ENCODE peak calls at places on chromosome 15, in six cellular contexts. One of them, this sample, is unnamed.
A peak's percentile ranks its signal among the peaks of the same experiment; 100 is the strongest.

GRCh38 chr15:67823371-67824156 is 1.7 kb upstream of the SKOR1 start:
- DNase-seq in endothelial cell of umbilical vein: no peak
- DNase-seq in foreskin fibroblast: no peak
- DNase-seq in H9: no peak
- DNase-seq in mammary epithelial cell: no peak
- DNase-seq in AG09309: no peak
- DNase-seq in this sample: peak; percentile 54

GRCh38 chr15:56586206-56586605 is 121.3 kb upstream of the MNS1 start:
- DNase-seq in H9: no peak
- DNase-seq in endothelial cell of umbilical vein: no peak
- DNase-seq in mammary epithelial cell: no peak
- DNase-seq in AG09309: no peak
- DNase-seq in foreskin fibroblast: no peak
- DNase-seq in this sample: no peak

GRCh38 chr15:70566047-70566835 is 197.1 kb downstream of the UACA start:
- DNase-seq in H9: peak; percentile 54
- DNase-seq in foreskin fibroblast: no peak
- DNase-seq in endothelial cell of umbilical vein: peak; percentile 69
- DNase-seq in mammary epithelial cell: no peak
- DNase-seq in AG09309: no peak
- DNase-seq in this sample: no peak

GRCh38 chr15:91338763-91339162 is 238.7 kb downstream of the SV2B start:
- DNase-seq in endothelial cell of umbilical vein: no peak
- DNase-seq in H9: peak; percentile 41
- DNase-seq in foreskin fibroblast: no peak
- DNase-seq in mammary epithelial cell: peak; percentile 37
- DNase-seq in AG09309: no peak
- DNase-seq in this sample: no peak

GRCh38 chr15:78308422-78309021 is 9.1 kb upstream of the SKIC8 start:
- DNase-seq in foreskin fibroblast: peak; percentile 58
- DNase-seq in AG09309: no peak
- DNase-seq in H9: peak; percentile 92
- DNase-seq in endothelial cell of umbilical vein: peak; percentile 73
- DNase-seq in mammary epithelial cell: peak; percentile 41
- DNase-seq in this sample: peak; percentile 93

GRCh38 chr15:91104111-91104510 is 4.1 kb downstream of the SV2B start:
- DNase-seq in endothelial cell of umbilical vein: no peak
- DNase-seq in mammary epithelial cell: no peak
- DNase-seq in foreskin fibroblast: no peak
- DNase-seq in AG09309: no peak
- DNase-seq in H9: no peak
- DNase-seq in this sample: no peak

GRCh38 chr15:85858586-85859375 is 64.1 kb upstream of the KLHL25 start:
- DNase-seq in foreskin fibroblast: peak; percentile 38
- DNase-seq in AG09309: no peak
- DNase-seq in mammary epithelial cell: peak; percentile 48
- DNase-seq in endothelial cell of umbilical vein: peak; percentile 45
- DNase-seq in H9: peak; percentile 84
- DNase-seq in this sample: peak; percentile 85

GRCh38 chr15:42737529-42738328 is 801 bp upstream of the CDAN1 start:
- DNase-seq in foreskin fibroblast: no peak
- DNase-seq in endothelial cell of umbilical vein: no peak
- DNase-seq in H9: no peak
- DNase-seq in AG09309: no peak
- DNase-seq in mammary epithelial cell: peak; percentile 43
- DNase-seq in this sample: no peak

GRCh38 chr15:67267440-67267839 is 12.9 kb downstream of the IQCH start:
- DNase-seq in H9: no peak
- DNase-seq in endothelial cell of umbilical vein: no peak
- DNase-seq in mammary epithelial cell: no peak
- DNase-seq in foreskin fibroblast: no peak
- DNase-seq in AG09309: no peak
- DNase-seq in this sample: no peak

GRCh38 chr15:88348579-88349255 is 92.2 kb upstream of the NTRK3 start:
- DNase-seq in AG09309: no peak
- DNase-seq in H9: no peak
- DNase-seq in foreskin fibroblast: no peak
- DNase-seq in mammary epithelial cell: no peak
- DNase-seq in endothelial cell of umbilical vein: no peak
- DNase-seq in this sample: no peak

GRCh38 chr15:29734917-29735572 is 87.2 kb downstream of the TJP1 start:
- DNase-seq in endothelial cell of umbilical vein: no peak
- DNase-seq in H9: no peak
- DNase-seq in mammary epithelial cell: no peak
- DNase-seq in AG09309: no peak
- DNase-seq in foreskin fibroblast: no peak
- DNase-seq in this sample: no peak

DNA sequence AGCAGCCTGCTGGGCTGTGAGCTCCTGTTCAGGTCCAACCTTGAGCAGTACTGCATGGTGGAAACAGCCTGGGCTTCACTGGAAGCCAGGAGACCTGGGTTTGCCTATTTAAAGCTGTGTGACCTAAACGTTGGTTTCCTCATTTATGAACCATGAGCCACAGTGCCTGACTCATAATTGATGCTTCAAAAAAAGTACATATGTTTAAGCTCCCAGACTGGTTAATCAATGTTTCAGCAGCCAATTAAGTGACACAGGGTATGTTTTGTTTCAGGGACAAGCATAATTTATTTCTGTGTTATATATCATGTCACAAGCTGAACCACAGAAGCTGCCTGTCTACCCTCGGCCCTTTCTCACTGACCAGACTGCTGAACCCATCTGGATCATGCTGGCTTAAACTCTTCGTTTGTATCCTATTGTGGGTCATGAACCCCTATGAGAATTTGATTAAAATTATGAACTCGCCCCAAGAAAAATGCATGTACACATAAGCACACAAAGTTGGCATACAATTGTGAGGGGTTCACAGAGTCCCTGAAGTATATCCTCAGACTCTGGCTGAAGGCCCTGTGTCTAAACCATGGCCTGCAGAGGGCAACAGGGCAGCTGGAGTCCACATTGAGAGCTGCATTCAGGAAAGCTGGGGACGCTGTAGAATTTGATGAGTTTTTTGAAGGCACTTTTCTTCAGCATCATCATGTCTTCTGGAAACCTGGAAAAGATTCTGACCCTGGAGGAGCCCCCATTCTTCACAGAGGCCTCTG is 23.7 kb downstream of the HDC start:
- DNase-seq in mammary epithelial cell: peak; percentile 31
- DNase-seq in endothelial cell of umbilical vein: no peak
- DNase-seq in foreskin fibroblast: peak; percentile 49
- DNase-seq in H9: no peak
- DNase-seq in AG09309: no peak
- DNase-seq in this sample: no peak
- TF ChIP-seq CTCF in mammary epithelial cell: no peak
- TF ChIP-seq CTCF in endothelial cell of umbilical vein: no peak
- TF ChIP-seq CTCF in foreskin fibroblast: no peak
- TF ChIP-seq CTCF in H9: peak; percentile 22
- TF ChIP-seq CTCF in AG09309: no peak
- TF ChIP-seq CTCF in this sample: no peak

DNA sequence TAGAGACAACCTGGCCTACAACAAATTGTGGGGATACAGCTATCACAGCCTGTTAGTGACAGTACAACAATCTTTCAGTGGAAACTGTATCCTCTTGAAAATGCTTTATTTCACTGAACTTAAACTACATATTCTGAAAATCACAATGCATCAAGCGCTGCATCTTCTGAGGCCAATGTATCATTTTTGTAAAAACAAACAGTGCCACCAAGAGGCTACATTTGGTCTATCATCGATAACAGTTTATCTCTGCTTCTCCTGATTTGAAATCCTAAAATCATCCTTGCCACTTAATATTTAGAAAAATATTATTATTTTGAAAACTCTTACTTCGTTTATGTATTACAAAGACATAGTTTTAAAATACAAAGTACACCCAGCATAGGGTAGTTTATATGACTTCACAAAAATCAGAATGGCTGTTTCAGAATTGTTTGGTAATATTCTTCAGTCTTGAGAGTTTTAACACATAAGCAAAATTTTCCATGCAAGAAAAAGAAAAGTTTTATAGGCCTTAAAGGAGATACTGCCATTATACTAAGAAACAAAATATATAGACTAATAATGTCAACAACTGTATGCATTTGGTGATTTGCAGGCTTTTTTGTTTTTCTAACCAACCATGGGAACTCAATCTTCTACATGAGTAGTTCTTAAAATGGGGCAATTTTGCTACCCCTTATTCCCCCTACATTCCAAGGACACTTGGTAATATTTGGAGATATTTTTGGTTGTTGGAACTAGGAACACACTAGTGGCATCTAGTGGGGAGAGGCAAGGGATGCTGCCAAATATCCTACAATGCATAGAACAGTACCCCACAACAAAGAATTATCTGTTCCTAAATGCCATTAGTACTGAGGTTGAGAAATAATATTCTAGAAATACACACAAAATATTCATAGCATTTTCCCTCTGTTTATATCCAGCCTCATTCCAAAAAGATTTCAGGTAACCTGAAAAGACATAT is 42.3 kb downstream of the WDR72 start:
- DNase-seq in H9: no peak
- DNase-seq in AG09309: no peak
- DNase-seq in foreskin fibroblast: no peak
- DNase-seq in mammary epithelial cell: peak; percentile 2
- DNase-seq in endothelial cell of umbilical vein: peak; percentile 21
- DNase-seq in this sample: no peak
- TF ChIP-seq CTCF in H9: peak; percentile 57
- TF ChIP-seq CTCF in AG09309: no peak
- TF ChIP-seq CTCF in foreskin fibroblast: no peak
- TF ChIP-seq CTCF in mammary epithelial cell: peak; percentile 47
- TF ChIP-seq CTCF in endothelial cell of umbilical vein: peak; percentile 8
- TF ChIP-seq CTCF in this sample: peak; percentile 44

GRCh38 chr15:40957581-40958051 is 4.3 kb downstream of the CHAC1 start:
- DNase-seq in foreskin fibroblast: no peak
- DNase-seq in endothelial cell of umbilical vein: no peak
- DNase-seq in H9: no peak
- DNase-seq in AG09309: no peak
- DNase-seq in mammary epithelial cell: no peak
- DNase-seq in this sample: no peak
- TF ChIP-seq CTCF in foreskin fibroblast: no peak
- TF ChIP-seq CTCF in endothelial cell of umbilical vein: no peak
- TF ChIP-seq CTCF in H9: no peak
- TF ChIP-seq CTCF in AG09309: no peak
- TF ChIP-seq CTCF in mammary epithelial cell: no peak
- TF ChIP-seq CTCF in this sample: no peak

GRCh38 chr15:79412010-79412409 is 20.1 kb upstream of the MINAR1 start:
- DNase-seq in endothelial cell of umbilical vein: no peak
- DNase-seq in AG09309: no peak
- DNase-seq in H9: no peak
- DNase-seq in foreskin fibroblast: no peak
- DNase-seq in mammary epithelial cell: no peak
- DNase-seq in this sample: no peak

GRCh38 chr15:79406191-79406590 is 25.9 kb upstream of the MINAR1 start:
- DNase-seq in foreskin fibroblast: no peak
- DNase-seq in AG09309: no peak
- DNase-seq in mammary epithelial cell: no peak
- DNase-seq in endothelial cell of umbilical vein: no peak
- DNase-seq in H9: no peak
- DNase-seq in this sample: no peak

GRCh38 chr15:79412429-79412828 is 19.7 kb upstream of the MINAR1 start:
- DNase-seq in mammary epithelial cell: no peak
- DNase-seq in foreskin fibroblast: no peak
- DNase-seq in H9: no peak
- DNase-seq in endothelial cell of umbilical vein: no peak
- DNase-seq in AG09309: no peak
- DNase-seq in this sample: no peak

GRCh38 chr15:79403501-79403900 is 28.6 kb upstream of the MINAR1 start:
- DNase-seq in mammary epithelial cell: no peak
- DNase-seq in foreskin fibroblast: no peak
- DNase-seq in AG09309: no peak
- DNase-seq in endothelial cell of umbilical vein: no peak
- DNase-seq in H9: no peak
- DNase-seq in this sample: no peak

GRCh38 chr15:79408041-79408440 is 24.1 kb upstream of the MINAR1 start:
- DNase-seq in endothelial cell of umbilical vein: no peak
- DNase-seq in foreskin fibroblast: no peak
- DNase-seq in mammary epithelial cell: peak; percentile 15
- DNase-seq in H9: no peak
- DNase-seq in AG09309: no peak
- DNase-seq in this sample: no peak
- TF ChIP-seq CTCF in endothelial cell of umbilical vein: no peak
- TF ChIP-seq CTCF in foreskin fibroblast: no peak
- TF ChIP-seq CTCF in mammary epithelial cell: no peak
- TF ChIP-seq CTCF in H9: no peak
- TF ChIP-seq CTCF in AG09309: no peak
- TF ChIP-seq CTCF in this sample: no peak

GRCh38 chr15:63504247-63504978 is at the start of gene USP3:
- DNase-seq in mammary epithelial cell: peak; percentile 95
- DNase-seq in AG09309: peak; percentile 86
- DNase-seq in endothelial cell of umbilical vein: peak; percentile 96
- DNase-seq in H9: peak; percentile 94
- DNase-seq in foreskin fibroblast: peak; percentile 96
- DNase-seq in this sample: peak; percentile 92
- TF ChIP-seq CTCF in mammary epithelial cell: no peak
- TF ChIP-seq CTCF in AG09309: peak; percentile 27
- TF ChIP-seq CTCF in endothelial cell of umbilical vein: peak; percentile 32
- TF ChIP-seq CTCF in H9: peak; percentile 50
- TF ChIP-seq CTCF in foreskin fibroblast: no peak
- TF ChIP-seq CTCF in this sample: peak; percentile 52

GRCh38 chr15:33007295-33007855 is 187.1 kb downstream of the FMN1 start:
- DNase-seq in endothelial cell of umbilical vein: peak; percentile 28
- DNase-seq in H9: peak; percentile 45
- DNase-seq in AG09309: no peak
- DNase-seq in mammary epithelial cell: peak; percentile 17
- DNase-seq in foreskin fibroblast: no peak
- DNase-seq in this sample: no peak
- TF ChIP-seq CTCF in endothelial cell of umbilical vein: peak; percentile 14
- TF ChIP-seq CTCF in H9: peak; percentile 60
- TF ChIP-seq CTCF in AG09309: no peak
- TF ChIP-seq CTCF in mammary epithelial cell: peak; percentile 41
- TF ChIP-seq CTCF in foreskin fibroblast: peak; percentile 30
- TF ChIP-seq CTCF in this sample: no peak

This sample was measured in glutamatergic neuron.